ENCODE peak calls at places on chromosomes 13 and 19, in six cellular contexts. W is thoracic aorta; O is CD4-positive, alpha-beta T cell; Z is CD4-positive, CD25-positive, alpha-beta regulatory T cell; H is GM12878; X is astrocyte. S is an unnamed sample.

GRCh38 chr19:5934779-5935472 is 20.9 kb downstream of the CAPS start:
- DNase-seq in X (no peak), Z (no peak), H (no peak), W (no peak), O (no peak), S (peak)

GRCh38 chr13:49400755-49401659 is 42.9 kb downstream of the CAB39L start:
- DNase-seq in X (peak), O (no peak), W (no peak), Z (no peak), H (no peak), S (peak)

GRCh38 chr19:2787115-2787514 is 1.8 kb downstream of the THOP1 start:
- DNase-seq in H (no peak), O (no peak), W (no peak), X (no peak), Z (no peak), S (no peak)

GRCh38 chr19:7730286-7731217 is 1.4 kb downstream of the CLEC4G start:
- DNase-seq in O (no peak), X (no peak), H (no peak), Z (no peak), W (no peak), S (no peak)

GRCh38 chr13:98216135-98216565 is 39.1 kb upstream of the RNF113B start:
- DNase-seq in X (peak), Z (no peak), O (no peak), W (no peak), H (no peak), S (peak)

GRCh38 chr13:72125561-72125960 is 258.6 kb upstream of the DACH1 start:
- DNase-seq in O (no peak), W (no peak), X (peak), Z (no peak), H (no peak), S (peak)

GRCh38 chr13:51520524-51520923 is 63.7 kb upstream of the WDFY2 start:
- DNase-seq in X (peak), Z (no peak), O (no peak), H (no peak), W (no peak), S (peak)

GRCh38 chr13:73698859-73699258 is 435.3 kb downstream of the KLF12 start:
- DNase-seq in Z (peak), X (peak), H (no peak), W (no peak), O (no peak), S (no peak)

GRCh38 chr13:35768551-35768950 is 292.1 kb upstream of the MAB21L1 start:
- DNase-seq in X (peak), H (no peak), Z (no peak), W (no peak), O (no peak), S (peak)

GRCh38 chr19:39544201-39544903 is 4.4 kb upstream of the EID2 start:
- DNase-seq in H (no peak), X (no peak), O (no peak), Z (no peak), W (no peak), S (no peak)

GRCh38 chr13:50170447-50171037 is 155.3 kb downstream of the KCNRG start:
- DNase-seq in O (no peak), Z (no peak), W (no peak), H (no peak), X (no peak), S (no peak)

GRCh38 chr13:20943519-20944012 is 41.0 kb upstream of the XPO4 start:
- DNase-seq in H (no peak), X (peak), Z (peak), W (peak), O (peak), S (peak)
- H3K27ac ChIP-seq in H (no peak), X (peak), Z (no peak), W (peak), O (no peak), S (peak)

GRCh38 chr19:35449347-35450043 is 1.4 kb downstream of the FFAR2 start:
- DNase-seq in O (no peak), W (no peak), H (no peak), Z (no peak), X (no peak), S (no peak)
- H3K27ac ChIP-seq in O (no peak), W (no peak), H (no peak), Z (no peak), X (no peak), S (no peak)

GRCh38 chr19:47646924-47647323 is 38.0 kb downstream of the BICRA start:
- DNase-seq in O (no peak), W (no peak), X (no peak), Z (no peak), H (no peak), S (no peak)

GRCh38 chr19:47651691-47652090 is 42.8 kb downstream of the BICRA start:
- DNase-seq in Z (no peak), X (no peak), W (no peak), O (no peak), H (no peak), S (no peak)

GRCh38 chr19:47650695-47651094 is 41.8 kb downstream of the BICRA start:
- DNase-seq in O (no peak), X (no peak), W (no peak), H (no peak), Z (no peak), S (no peak)

GRCh38 chr19:47651132-47651531 is 42.2 kb downstream of the BICRA start:
- DNase-seq in Z (no peak), X (no peak), W (no peak), H (no peak), O (no peak), S (no peak)

GRCh38 chr19:47649588-47649987 is 40.7 kb downstream of the BICRA start:
- DNase-seq in W (no peak), X (no peak), Z (no peak), O (no peak), H (no peak), S (no peak)
- H3K27ac ChIP-seq in W (no peak), X (no peak), Z (no peak), O (no peak), H (no peak), S (no peak)

GRCh38 chr13:33115274-33115673 is 99.1 kb downstream of the KL start:
- DNase-seq in Z (no peak), X (no peak), O (no peak), W (no peak), H (no peak), S (no peak)
- H3K27ac ChIP-seq in Z (no peak), X (no peak), O (no peak), W (no peak), H (no peak), S (no peak)

S was measured in fibroblast of lung.